ENCODE peak calls at places on chromosome 19, in four cellular contexts. One of them, this sample, is unnamed.

GRCh38 chr19:47284324-47284899 is 9.7 kb downstream of the INAFM1 start:
- DNase-seq in uterus: peak
- DNase-seq in thoracic aorta: no peak
- DNase-seq in upper lobe of right lung: no peak
- DNase-seq in this sample: peak

GRCh38 chr19:1862424-1863307 is 713 bp downstream of the KLF16 start:
- DNase-seq in uterus: no peak
- DNase-seq in thoracic aorta: no peak
- DNase-seq in upper lobe of right lung: peak
- DNase-seq in this sample: no peak

GRCh38 chr19:2574478-2574931 is 98.6 kb downstream of the GADD45B start:
- DNase-seq in uterus: no peak
- DNase-seq in thoracic aorta: no peak
- DNase-seq in upper lobe of right lung: peak
- DNase-seq in this sample: no peak

GRCh38 chr19:43594710-43595604 is 977 bp downstream of the IRGQ start:
- DNase-seq in uterus: no peak
- DNase-seq in thoracic aorta: no peak
- DNase-seq in upper lobe of right lung: peak
- DNase-seq in this sample: no peak

GRCh38 chr19:48676887-48677286 is 4.1 kb upstream of the NTN5 start:
- DNase-seq in uterus: no peak
- DNase-seq in thoracic aorta: no peak
- DNase-seq in upper lobe of right lung: no peak
- DNase-seq in this sample: no peak

GRCh38 chr19:43522929-43523328 is 4.1 kb downstream of the ETHE1 start:
- DNase-seq in uterus: no peak
- DNase-seq in thoracic aorta: no peak
- DNase-seq in upper lobe of right lung: no peak
- DNase-seq in this sample: no peak

GRCh38 chr19:55095260-55096060 is 19.8 kb downstream of the EPS8L1 start:
- DNase-seq in uterus: no peak
- DNase-seq in thoracic aorta: no peak
- DNase-seq in upper lobe of right lung: no peak
- DNase-seq in this sample: no peak

GRCh38 chr19:58551577-58552471 is 3.1 kb downstream of the CHMP2A start:
- DNase-seq in uterus: no peak
- DNase-seq in thoracic aorta: no peak
- DNase-seq in upper lobe of right lung: no peak
- DNase-seq in this sample: no peak

GRCh38 chr19:35712910-35713845 is 4.6 kb upstream of the KMT2B start:
- DNase-seq in uterus: no peak
- DNase-seq in thoracic aorta: no peak
- DNase-seq in upper lobe of right lung: no peak
- DNase-seq in this sample: no peak

GRCh38 chr19:53553159-53553558 is 15.2 kb downstream of the ZNF331 start:
- DNase-seq in uterus: no peak
- DNase-seq in thoracic aorta: no peak
- DNase-seq in upper lobe of right lung: no peak
- DNase-seq in this sample: no peak

DNA sequence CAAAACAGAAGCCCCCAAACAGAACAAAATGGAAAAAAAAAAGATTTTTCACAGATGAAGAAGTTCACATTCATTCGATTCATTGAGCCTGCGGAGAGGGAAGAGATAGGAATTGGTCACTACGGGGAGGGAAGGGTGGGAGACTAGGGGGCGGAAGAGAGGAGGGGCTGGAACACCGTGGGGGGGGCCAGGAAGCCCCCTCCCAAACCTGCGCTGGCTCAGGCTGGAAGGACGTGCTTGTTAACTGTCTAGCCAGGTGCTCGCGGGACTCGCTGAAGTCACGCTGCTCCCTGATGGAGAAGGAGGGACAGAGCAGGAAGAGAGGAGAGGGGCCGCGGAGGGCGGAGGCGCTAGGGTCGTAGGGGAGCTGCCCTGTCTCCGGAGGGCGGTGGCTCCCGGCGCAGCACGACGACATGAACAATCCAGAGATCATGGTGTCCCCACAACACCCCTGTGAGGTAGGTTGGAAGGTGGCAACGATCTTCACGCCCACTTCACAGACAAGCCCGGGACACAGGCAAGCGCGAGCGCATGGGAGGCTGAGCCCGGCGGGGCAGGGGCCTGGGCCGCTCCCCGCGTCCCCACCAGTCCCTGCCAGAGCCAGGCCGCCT is 10.5 kb downstream of the KHSRP start:
- DNase-seq in uterus: no peak
- DNase-seq in thoracic aorta: no peak
- DNase-seq in upper lobe of right lung: no peak
- DNase-seq in this sample: no peak
- H3K4me3 ChIP-seq in uterus: no peak
- H3K4me3 ChIP-seq in thoracic aorta: no peak
- H3K4me3 ChIP-seq in upper lobe of right lung: no peak
- H3K4me3 ChIP-seq in this sample: no peak

DNA sequence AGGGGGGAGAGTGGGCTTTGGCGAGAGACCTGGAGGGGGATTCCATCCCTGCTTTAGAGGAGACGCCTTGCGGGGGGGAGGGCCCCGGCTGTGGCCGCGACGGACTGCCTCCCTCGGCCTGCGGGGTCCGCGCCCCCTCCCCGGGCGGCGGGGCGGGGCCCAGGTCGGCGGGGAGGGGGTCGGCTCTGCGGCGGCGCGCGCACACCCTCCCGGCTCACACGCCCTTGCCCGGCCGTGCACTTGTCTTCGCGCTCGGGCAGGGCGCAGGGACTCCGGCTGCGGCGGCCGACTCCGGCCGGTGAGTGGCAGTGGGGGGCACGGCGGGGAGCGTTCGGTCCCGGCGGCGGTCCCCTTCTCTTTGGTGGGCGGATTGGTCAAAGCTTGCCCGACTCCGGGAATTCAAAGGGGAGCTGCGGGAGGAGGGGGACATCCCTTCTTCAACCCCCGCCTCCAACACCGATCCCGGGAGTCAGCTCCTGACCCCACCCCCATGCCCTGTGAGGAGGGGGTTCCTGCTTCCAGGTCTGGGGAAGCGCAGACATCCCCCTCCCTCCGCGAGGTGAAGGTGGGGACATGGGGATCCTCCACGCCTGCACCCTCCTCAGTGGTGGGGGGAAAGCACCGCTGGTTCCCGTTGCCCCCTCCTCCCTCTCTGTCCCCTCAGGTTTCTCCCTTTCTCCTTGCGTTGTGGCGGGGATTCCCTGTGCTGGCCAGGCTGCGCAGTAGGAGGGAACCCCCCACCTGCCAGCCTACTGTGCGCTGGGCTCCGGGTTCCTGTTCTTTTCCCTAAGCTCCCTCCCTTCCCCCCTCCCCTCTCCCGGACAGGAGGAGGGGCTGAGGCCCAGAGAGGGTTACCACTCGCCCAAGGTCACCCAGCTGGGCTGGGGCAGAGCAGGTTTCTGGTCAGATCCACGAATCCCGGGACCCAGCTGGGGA is 14.6 kb upstream of the KCNN1 start:
- DNase-seq in uterus: no peak
- DNase-seq in thoracic aorta: no peak
- DNase-seq in upper lobe of right lung: no peak
- DNase-seq in this sample: no peak
- H3K27ac ChIP-seq in uterus: no peak
- H3K27ac ChIP-seq in thoracic aorta: no peak
- H3K27ac ChIP-seq in upper lobe of right lung: no peak
- H3K27ac ChIP-seq in this sample: no peak

DNA sequence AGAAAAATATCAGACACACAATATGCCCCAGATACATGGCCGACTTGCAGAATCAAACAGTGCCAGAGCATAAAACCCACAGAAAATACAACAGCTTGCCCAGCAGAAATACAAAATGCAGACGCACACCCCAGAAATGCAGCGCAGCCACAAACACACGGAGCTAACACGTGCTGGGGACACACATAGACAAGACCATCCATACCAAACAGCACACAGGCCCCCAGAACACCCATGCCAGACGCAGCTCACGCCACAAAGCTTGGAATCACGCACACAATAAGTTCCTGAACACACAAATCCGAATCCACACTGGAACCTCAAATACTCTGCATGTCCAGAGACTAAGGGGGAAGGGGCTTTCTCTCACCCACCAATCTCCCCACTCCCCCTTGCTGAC is 17.1 kb downstream of the CCDC97 start:
- DNase-seq in uterus: no peak
- DNase-seq in thoracic aorta: no peak
- DNase-seq in upper lobe of right lung: no peak
- DNase-seq in this sample: no peak
- H3K4me3 ChIP-seq in uterus: no peak
- H3K4me3 ChIP-seq in thoracic aorta: peak
- H3K4me3 ChIP-seq in upper lobe of right lung: peak
- H3K4me3 ChIP-seq in this sample: no peak

DNA sequence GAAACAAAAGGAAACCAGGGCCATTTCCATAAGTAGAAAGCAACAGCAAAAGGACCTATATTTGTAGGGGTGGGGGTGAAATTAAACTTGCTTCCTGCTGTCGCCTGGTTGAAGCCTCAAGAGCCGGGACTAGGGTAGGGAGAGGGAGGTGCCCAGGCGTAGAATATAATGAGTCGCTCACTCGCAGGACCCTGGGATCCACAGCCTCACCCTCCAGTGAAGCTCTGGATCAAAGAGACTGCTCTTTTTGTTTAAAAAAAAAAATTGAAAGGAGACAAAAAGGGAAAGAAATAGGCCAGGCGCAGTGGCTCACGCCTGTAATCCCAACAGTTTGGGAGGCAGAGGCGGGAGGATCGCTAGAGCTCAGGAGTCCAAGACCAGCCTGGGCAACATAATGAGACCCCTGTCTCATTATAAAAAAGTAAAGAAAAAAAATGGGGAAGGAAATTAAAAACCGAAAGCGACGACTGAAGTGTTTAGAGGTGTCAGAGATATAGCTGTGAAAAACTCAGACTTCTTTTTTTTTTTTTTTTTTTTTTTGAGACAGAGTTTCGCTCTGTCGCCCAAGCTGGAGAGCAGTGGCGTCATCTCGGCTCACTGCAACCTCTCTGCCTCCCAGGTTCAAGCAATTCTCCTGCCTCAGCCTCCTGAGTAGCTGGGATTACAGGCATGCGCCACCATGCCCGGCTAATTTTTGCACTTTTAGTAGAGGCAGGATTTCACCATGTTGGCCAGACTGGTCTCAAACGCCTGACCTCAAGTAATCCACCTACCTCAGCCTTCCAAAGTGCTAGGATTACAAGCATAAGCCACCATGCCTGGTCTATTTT is 10.9 kb upstream of the ADGRE5 start:
- DNase-seq in uterus: no peak
- DNase-seq in thoracic aorta: no peak
- DNase-seq in upper lobe of right lung: no peak
- DNase-seq in this sample: no peak
- H3K27ac ChIP-seq in uterus: peak
- H3K27ac ChIP-seq in thoracic aorta: peak
- H3K27ac ChIP-seq in upper lobe of right lung: peak
- H3K27ac ChIP-seq in this sample: no peak

GRCh38 chr19:6802336-6803035 is 30.0 kb downstream of the VAV1 start:
- DNase-seq in uterus: peak
- DNase-seq in thoracic aorta: no peak
- DNase-seq in upper lobe of right lung: peak
- DNase-seq in this sample: no peak
- H3K4me3 ChIP-seq in uterus: no peak
- H3K4me3 ChIP-seq in thoracic aorta: peak
- H3K4me3 ChIP-seq in upper lobe of right lung: peak
- H3K4me3 ChIP-seq in this sample: no peak

GRCh38 chr19:51359294-51359693 is 6.9 kb downstream of the ETFB start:
- DNase-seq in uterus: no peak
- DNase-seq in thoracic aorta: no peak
- DNase-seq in upper lobe of right lung: no peak
- DNase-seq in this sample: peak

GRCh38 chr19:51354742-51355148 is 11.4 kb downstream of the ETFB start:
- DNase-seq in uterus: no peak
- DNase-seq in thoracic aorta: no peak
- DNase-seq in upper lobe of right lung: no peak
- DNase-seq in this sample: no peak

GRCh38 chr19:51356159-51356801 is 9.9 kb downstream of the ETFB start:
- DNase-seq in uterus: no peak
- DNase-seq in thoracic aorta: no peak
- DNase-seq in upper lobe of right lung: no peak
- DNase-seq in this sample: no peak

GRCh38 chr19:51361228-51361627 is 5.0 kb downstream of the ETFB start:
- DNase-seq in uterus: no peak
- DNase-seq in thoracic aorta: no peak
- DNase-seq in upper lobe of right lung: no peak
- DNase-seq in this sample: no peak

GRCh38 chr19:51357952-51358351 is 8.2 kb downstream of the ETFB start:
- DNase-seq in uterus: no peak
- DNase-seq in thoracic aorta: no peak
- DNase-seq in upper lobe of right lung: no peak
- DNase-seq in this sample: no peak
- H3K27ac ChIP-seq in uterus: no peak
- H3K27ac ChIP-seq in thoracic aorta: no peak
- H3K27ac ChIP-seq in upper lobe of right lung: no peak
- H3K27ac ChIP-seq in this sample: no peak

DNA sequence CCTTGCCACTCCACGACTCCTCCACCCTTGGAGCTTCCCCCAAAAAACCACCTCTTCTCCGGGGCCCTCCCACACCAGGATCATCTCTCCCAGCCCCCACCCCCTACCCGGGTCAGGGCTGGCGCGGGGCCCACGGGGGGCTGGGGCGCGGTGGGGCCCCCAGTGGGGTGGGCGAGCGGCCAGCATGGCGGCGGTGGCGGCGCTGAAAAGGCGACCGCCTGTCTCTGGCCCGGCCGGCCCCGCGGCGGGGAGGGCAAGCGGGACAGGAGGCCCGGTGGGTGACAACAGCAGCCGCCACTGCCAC is 850 bp downstream of the DYRK1B start:
- DNase-seq in uterus: no peak
- DNase-seq in thoracic aorta: no peak
- DNase-seq in upper lobe of right lung: no peak
- DNase-seq in this sample: no peak
- H3K4me3 ChIP-seq in uterus: peak
- H3K4me3 ChIP-seq in thoracic aorta: peak
- H3K4me3 ChIP-seq in upper lobe of right lung: peak
- H3K4me3 ChIP-seq in this sample: peak

This sample was measured in AG04450.